ENCODE peak calls at places on chromosomes 1 and 21, in nine cellular contexts. J is pancreas; K is GM10248; R is Jurkat, Clone E6-1; B is stimulated activated CD4-positive, alpha-beta T cell treated with anti-CD3 and anti-CD28 coated beads, Interleukin-15, amount 100 ng/mL, for 1 hour; Z is AG09319; W is ureter; C is caudate nucleus; A is NCI-H1105. P is an unnamed sample.

GRCh38 chr1:68278221-68278620 is 45.9 kb upstream of the WLS start:
- DNase-seq in J (no peak), K (no peak), R (no peak), B (no peak), Z (no peak), W (no peak), C (no peak), A (no peak), P (no peak)

GRCh38 chr21:42848932-42849758 is 30.2 kb downstream of the WDR4 start:
- DNase-seq in J (no peak), K (no peak), R (no peak), B (no peak), Z (no peak), W (no peak), C (no peak), A (no peak), P (no peak)

GRCh38 chr1:244224487-244225430 is 173.7 kb downstream of the ZBTB18 start:
- DNase-seq in J (peak), K (no peak), R (no peak), B (no peak), Z (no peak), W (no peak), C (no peak), A (no peak), P (no peak)

GRCh38 chr1:105072850-105073249 is 1323.2 kb downstream of the AMY1C start:
- DNase-seq in J (no peak), K (no peak), R (no peak), B (no peak), Z (no peak), W (no peak), C (no peak), A (no peak), P (no peak)

GRCh38 chr21:18411565-18411964 is 8.0 kb upstream of the TMPRSS15 start:
- DNase-seq in J (no peak), K (no peak), R (peak), B (no peak), Z (no peak), W (no peak), C (no peak), A (no peak), P (no peak)

GRCh38 chr21:26224351-26224750 is 53.8 kb upstream of the APP start:
- DNase-seq in J (no peak), K (no peak), R (no peak), B (no peak), Z (no peak), W (no peak), C (no peak), A (no peak), P (no peak)

GRCh38 chr1:30652151-30652915 is 71.1 kb downstream of the MATN1 start:
- DNase-seq in J (peak), K (no peak), R (no peak), B (no peak), Z (no peak), W (no peak), C (no peak), A (peak), P (no peak)

GRCh38 chr1:64150729-64151128 is 52.7 kb upstream of the UBE2U start:
- DNase-seq in J (no peak), K (no peak), R (peak), B (no peak), Z (no peak), W (no peak), C (no peak), A (no peak), P (no peak)

GRCh38 chr1:88740784-88741183 is 56.7 kb downstream of the PKN2 start:
- DNase-seq in J (no peak), K (no peak), R (no peak), B (no peak), Z (no peak), W (no peak), C (no peak), A (no peak), P (no peak)

GRCh38 chr1:43814401-43814800 is 107.1 kb downstream of the ST3GAL3 start:
- DNase-seq in J (no peak), K (no peak), R (peak), B (no peak), Z (no peak), W (no peak), C (no peak), A (no peak), P (no peak)

GRCh38 chr1:9086796-9087195 is 17.4 kb upstream of the SLC2A5 start:
- DNase-seq in J (no peak), K (no peak), R (no peak), B (no peak), Z (no peak), W (no peak), C (no peak), A (no peak), P (no peak)

GRCh38 chr1:51289676-51290488 is 40.5 kb downstream of the TTC39A start:
- DNase-seq in J (no peak), K (no peak), R (no peak), B (no peak), Z (no peak), W (no peak), C (no peak), A (no peak), P (no peak)

GRCh38 chr1:20285510-20285909 is 5.2 kb upstream of the VWA5B1 start:
- DNase-seq in J (no peak), K (no peak), R (no peak), B (no peak), Z (no peak), W (no peak), C (no peak), A (no peak), P (no peak)

GRCh38 chr1:38308780-38309179 is 262.2 kb upstream of the POU3F1 start:
- DNase-seq in J (no peak), K (no peak), R (no peak), B (no peak), Z (no peak), W (no peak), C (no peak), A (no peak), P (no peak)

GRCh38 chr1:174161813-174162212 is 2.5 kb downstream of the RABGAP1L start:
- DNase-seq in J (no peak), K (no peak), R (no peak), B (no peak), Z (no peak), W (no peak), C (no peak), A (no peak), P (no peak)

GRCh38 chr21:45542667-45543370 is 579 bp upstream of the SLC19A1 start:
- DNase-seq in J (peak), K (no peak), R (no peak), B (no peak), Z (no peak), W (peak), C (no peak), A (no peak), P (no peak)

P was measured in NCI-H2029.